ENCODE peak calls at places on chromosome 17, in ten cellular contexts. One of them, this sample, is unnamed.

GRCh38 chr17:49513616-49514373 is 18.7 kb downstream of the NGFR start:
- DNase-seq in natural killer cell: no peak
- DNase-seq in mesothelial cell of epicardium: no peak
- DNase-seq in endothelial cell: no peak
- DNase-seq in psoas muscle: no peak
- DNase-seq in fibroblast of the aortic adventitia: no peak
- DNase-seq in upper lobe of left lung: peak
- DNase-seq in right lobe of liver: peak
- DNase-seq in GM20000: no peak
- DNase-seq in neural progenitor cell: no peak
- DNase-seq in this sample: peak

GRCh38 chr17:41653421-41654133 is 29.2 kb upstream of the KRT17 start:
- DNase-seq in GM20000: no peak
- DNase-seq in neural progenitor cell: no peak
- DNase-seq in mesothelial cell of epicardium: no peak
- DNase-seq in upper lobe of left lung: no peak
- DNase-seq in fibroblast of the aortic adventitia: no peak
- DNase-seq in right lobe of liver: no peak
- DNase-seq in psoas muscle: peak
- DNase-seq in natural killer cell: no peak
- DNase-seq in endothelial cell: no peak
- DNase-seq in this sample: no peak

GRCh38 chr17:145671-146541 is 8.5 kb downstream of the SCGB1C2 start:
- DNase-seq in fibroblast of the aortic adventitia: no peak
- DNase-seq in mesothelial cell of epicardium: no peak
- DNase-seq in GM20000: no peak
- DNase-seq in right lobe of liver: peak
- DNase-seq in natural killer cell: peak
- DNase-seq in upper lobe of left lung: no peak
- DNase-seq in neural progenitor cell: no peak
- DNase-seq in endothelial cell: peak
- DNase-seq in psoas muscle: peak
- DNase-seq in this sample: no peak

GRCh38 chr17:46943511-46944393 is 20.8 kb downstream of the GOSR2 start:
- DNase-seq in upper lobe of left lung: peak
- DNase-seq in endothelial cell: no peak
- DNase-seq in natural killer cell: no peak
- DNase-seq in psoas muscle: no peak
- DNase-seq in mesothelial cell of epicardium: no peak
- DNase-seq in GM20000: no peak
- DNase-seq in right lobe of liver: no peak
- DNase-seq in neural progenitor cell: peak
- DNase-seq in fibroblast of the aortic adventitia: peak
- DNase-seq in this sample: no peak

GRCh38 chr17:5580367-5580766 is 3.9 kb downstream of the NLRP1 start:
- DNase-seq in psoas muscle: no peak
- DNase-seq in right lobe of liver: no peak
- DNase-seq in endothelial cell: no peak
- DNase-seq in mesothelial cell of epicardium: no peak
- DNase-seq in upper lobe of left lung: no peak
- DNase-seq in fibroblast of the aortic adventitia: peak
- DNase-seq in GM20000: no peak
- DNase-seq in neural progenitor cell: no peak
- DNase-seq in natural killer cell: no peak
- DNase-seq in this sample: no peak

GRCh38 chr17:80942360-80943345 is 49.0 kb upstream of the CHMP6 start:
- DNase-seq in GM20000: no peak
- DNase-seq in upper lobe of left lung: peak
- DNase-seq in psoas muscle: peak
- DNase-seq in right lobe of liver: peak
- DNase-seq in mesothelial cell of epicardium: no peak
- DNase-seq in natural killer cell: no peak
- DNase-seq in endothelial cell: no peak
- DNase-seq in fibroblast of the aortic adventitia: peak
- DNase-seq in neural progenitor cell: no peak
- DNase-seq in this sample: peak

GRCh38 chr17:81814748-81815645 is 11.0 kb downstream of the GCGR start:
- DNase-seq in right lobe of liver: peak
- DNase-seq in fibroblast of the aortic adventitia: no peak
- DNase-seq in mesothelial cell of epicardium: peak
- DNase-seq in neural progenitor cell: no peak
- DNase-seq in endothelial cell: no peak
- DNase-seq in natural killer cell: no peak
- DNase-seq in upper lobe of left lung: peak
- DNase-seq in psoas muscle: no peak
- DNase-seq in GM20000: no peak
- DNase-seq in this sample: no peak

GRCh38 chr17:50117202-50118040 is 12.5 kb downstream of the SAMD14 start:
- DNase-seq in upper lobe of left lung: peak
- DNase-seq in right lobe of liver: peak
- DNase-seq in psoas muscle: peak
- DNase-seq in endothelial cell: peak
- DNase-seq in GM20000: peak
- DNase-seq in neural progenitor cell: peak
- DNase-seq in fibroblast of the aortic adventitia: peak
- DNase-seq in natural killer cell: peak
- DNase-seq in mesothelial cell of epicardium: peak
- DNase-seq in this sample: no peak

GRCh38 chr17:35973333-35974260 is 7.7 kb downstream of the CCL16 start:
- DNase-seq in fibroblast of the aortic adventitia: peak
- DNase-seq in upper lobe of left lung: no peak
- DNase-seq in psoas muscle: no peak
- DNase-seq in endothelial cell: no peak
- DNase-seq in mesothelial cell of epicardium: no peak
- DNase-seq in natural killer cell: no peak
- DNase-seq in neural progenitor cell: no peak
- DNase-seq in GM20000: no peak
- DNase-seq in right lobe of liver: peak
- DNase-seq in this sample: no peak

DNA sequence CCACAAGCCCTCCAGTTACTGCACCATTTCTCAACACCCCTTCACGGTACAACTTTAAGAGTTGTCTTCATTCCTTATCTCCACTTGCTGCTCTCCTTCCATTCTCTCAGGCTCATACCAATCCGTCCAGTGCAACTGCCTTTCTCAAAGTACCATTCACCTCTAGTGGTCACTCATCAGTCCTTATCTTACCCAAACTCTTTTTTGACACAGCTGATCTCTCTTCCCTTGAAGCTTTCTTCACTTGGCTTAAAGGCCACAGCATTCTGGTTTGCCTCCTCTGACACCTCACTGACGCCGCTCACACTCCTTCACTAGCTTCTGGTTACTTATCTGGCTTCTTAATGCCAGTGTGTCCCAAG is 24.9 kb downstream of the UBE2G1 start:
- DNase-seq in mesothelial cell of epicardium: no peak
- DNase-seq in right lobe of liver: no peak
- DNase-seq in psoas muscle: no peak
- DNase-seq in GM20000: no peak
- DNase-seq in neural progenitor cell: no peak
- DNase-seq in fibroblast of the aortic adventitia: no peak
- DNase-seq in natural killer cell: no peak
- DNase-seq in endothelial cell: no peak
- DNase-seq in upper lobe of left lung: no peak
- DNase-seq in this sample: no peak
- TF ChIP-seq CTCF in mesothelial cell of epicardium: no peak
- TF ChIP-seq CTCF in right lobe of liver: no peak
- TF ChIP-seq CTCF in psoas muscle: no peak
- TF ChIP-seq CTCF in GM20000: no peak
- TF ChIP-seq CTCF in neural progenitor cell: no peak
- TF ChIP-seq CTCF in fibroblast of the aortic adventitia: no peak
- TF ChIP-seq CTCF in natural killer cell: no peak
- TF ChIP-seq CTCF in endothelial cell: no peak
- TF ChIP-seq CTCF in upper lobe of left lung: no peak
- TF ChIP-seq CTCF in this sample: no peak

GRCh38 chr17:77618173-77618572 is 340.3 kb upstream of the TNRC6C start:
- DNase-seq in natural killer cell: no peak
- DNase-seq in psoas muscle: no peak
- DNase-seq in neural progenitor cell: no peak
- DNase-seq in endothelial cell: no peak
- DNase-seq in upper lobe of left lung: no peak
- DNase-seq in right lobe of liver: peak
- DNase-seq in mesothelial cell of epicardium: no peak
- DNase-seq in GM20000: no peak
- DNase-seq in fibroblast of the aortic adventitia: no peak
- DNase-seq in this sample: peak
- TF ChIP-seq CTCF in natural killer cell: no peak
- TF ChIP-seq CTCF in psoas muscle: no peak
- TF ChIP-seq CTCF in neural progenitor cell: no peak
- TF ChIP-seq CTCF in endothelial cell: no peak
- TF ChIP-seq CTCF in upper lobe of left lung: no peak
- TF ChIP-seq CTCF in right lobe of liver: no peak
- TF ChIP-seq CTCF in mesothelial cell of epicardium: no peak
- TF ChIP-seq CTCF in GM20000: no peak
- TF ChIP-seq CTCF in fibroblast of the aortic adventitia: no peak
- TF ChIP-seq CTCF in this sample: no peak

DNA sequence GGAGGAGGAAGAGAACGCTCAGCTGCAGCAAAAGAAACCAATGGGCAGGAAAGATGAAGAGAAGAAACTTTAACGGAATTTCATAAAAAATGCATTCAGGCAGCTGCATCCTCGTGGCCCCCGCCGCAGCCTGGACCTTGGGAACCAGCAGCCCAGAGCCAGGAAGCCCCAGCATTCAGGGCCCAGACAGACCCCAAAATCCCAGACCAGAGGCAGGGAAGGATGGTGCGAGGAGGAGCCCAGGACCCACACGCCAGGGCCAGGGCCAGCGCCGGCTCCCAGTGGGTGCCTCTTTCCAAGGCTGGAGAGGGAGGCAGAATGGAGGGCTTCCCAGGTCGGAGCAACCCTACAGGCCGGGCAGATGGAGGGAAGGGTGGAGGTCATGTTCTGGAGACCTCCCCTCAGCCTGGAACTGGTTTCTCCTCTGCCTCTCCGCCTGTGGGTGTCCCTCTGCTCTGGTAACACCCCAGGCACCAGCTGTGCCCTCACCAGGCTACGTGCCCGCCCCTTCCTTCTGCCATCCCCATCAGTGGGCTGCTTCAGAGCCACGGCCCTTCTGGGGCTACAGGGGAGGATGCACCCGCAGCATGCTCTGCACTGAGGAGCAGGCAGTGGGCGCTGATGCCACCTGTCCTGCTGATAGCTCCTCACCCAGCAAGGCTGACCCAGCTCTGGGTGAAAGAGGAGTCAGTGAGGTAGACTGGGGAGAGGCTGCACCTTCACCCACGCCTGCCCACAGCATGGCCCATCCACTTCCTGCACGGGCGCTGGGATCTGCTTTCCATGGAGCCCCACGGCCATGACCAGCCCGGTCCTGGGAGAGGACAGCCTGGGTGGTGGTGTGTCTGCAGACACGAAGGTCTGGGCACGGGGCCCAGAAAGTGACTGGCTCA is 1.2 kb upstream of the MIF4GD start:
- DNase-seq in GM20000: no peak
- DNase-seq in endothelial cell: no peak
- DNase-seq in natural killer cell: no peak
- DNase-seq in mesothelial cell of epicardium: no peak
- DNase-seq in neural progenitor cell: no peak
- DNase-seq in upper lobe of left lung: peak
- DNase-seq in fibroblast of the aortic adventitia: no peak
- DNase-seq in right lobe of liver: no peak
- DNase-seq in psoas muscle: peak
- DNase-seq in this sample: no peak
- TF ChIP-seq CTCF in GM20000: no peak
- TF ChIP-seq CTCF in endothelial cell: no peak
- TF ChIP-seq CTCF in natural killer cell: no peak
- TF ChIP-seq CTCF in mesothelial cell of epicardium: no peak
- TF ChIP-seq CTCF in neural progenitor cell: no peak
- TF ChIP-seq CTCF in upper lobe of left lung: no peak
- TF ChIP-seq CTCF in fibroblast of the aortic adventitia: no peak
- TF ChIP-seq CTCF in right lobe of liver: no peak
- TF ChIP-seq CTCF in psoas muscle: no peak
- TF ChIP-seq CTCF in this sample: no peak

GRCh38 chr17:15947331-15947730 is 2.4 kb downstream of the ADORA2B start:
- DNase-seq in right lobe of liver: no peak
- DNase-seq in endothelial cell: no peak
- DNase-seq in fibroblast of the aortic adventitia: peak
- DNase-seq in psoas muscle: no peak
- DNase-seq in neural progenitor cell: no peak
- DNase-seq in mesothelial cell of epicardium: no peak
- DNase-seq in GM20000: no peak
- DNase-seq in natural killer cell: no peak
- DNase-seq in upper lobe of left lung: peak
- DNase-seq in this sample: no peak

GRCh38 chr17:15943971-15944719 is 785 bp upstream of the ADORA2B start:
- DNase-seq in natural killer cell: no peak
- DNase-seq in GM20000: no peak
- DNase-seq in neural progenitor cell: no peak
- DNase-seq in endothelial cell: no peak
- DNase-seq in mesothelial cell of epicardium: no peak
- DNase-seq in upper lobe of left lung: no peak
- DNase-seq in right lobe of liver: no peak
- DNase-seq in fibroblast of the aortic adventitia: no peak
- DNase-seq in psoas muscle: no peak
- DNase-seq in this sample: no peak

GRCh38 chr17:15946611-15947120 is 1.7 kb downstream of the ADORA2B start:
- DNase-seq in neural progenitor cell: no peak
- DNase-seq in mesothelial cell of epicardium: no peak
- DNase-seq in right lobe of liver: no peak
- DNase-seq in natural killer cell: no peak
- DNase-seq in upper lobe of left lung: peak
- DNase-seq in GM20000: no peak
- DNase-seq in fibroblast of the aortic adventitia: peak
- DNase-seq in psoas muscle: no peak
- DNase-seq in endothelial cell: no peak
- DNase-seq in this sample: no peak

GRCh38 chr17:15945493-15946209 is 721 bp downstream of the ADORA2B start:
- DNase-seq in neural progenitor cell: peak
- DNase-seq in endothelial cell: peak
- DNase-seq in upper lobe of left lung: peak
- DNase-seq in fibroblast of the aortic adventitia: peak
- DNase-seq in GM20000: peak
- DNase-seq in mesothelial cell of epicardium: no peak
- DNase-seq in natural killer cell: no peak
- DNase-seq in psoas muscle: no peak
- DNase-seq in right lobe of liver: no peak
- DNase-seq in this sample: no peak

DNA sequence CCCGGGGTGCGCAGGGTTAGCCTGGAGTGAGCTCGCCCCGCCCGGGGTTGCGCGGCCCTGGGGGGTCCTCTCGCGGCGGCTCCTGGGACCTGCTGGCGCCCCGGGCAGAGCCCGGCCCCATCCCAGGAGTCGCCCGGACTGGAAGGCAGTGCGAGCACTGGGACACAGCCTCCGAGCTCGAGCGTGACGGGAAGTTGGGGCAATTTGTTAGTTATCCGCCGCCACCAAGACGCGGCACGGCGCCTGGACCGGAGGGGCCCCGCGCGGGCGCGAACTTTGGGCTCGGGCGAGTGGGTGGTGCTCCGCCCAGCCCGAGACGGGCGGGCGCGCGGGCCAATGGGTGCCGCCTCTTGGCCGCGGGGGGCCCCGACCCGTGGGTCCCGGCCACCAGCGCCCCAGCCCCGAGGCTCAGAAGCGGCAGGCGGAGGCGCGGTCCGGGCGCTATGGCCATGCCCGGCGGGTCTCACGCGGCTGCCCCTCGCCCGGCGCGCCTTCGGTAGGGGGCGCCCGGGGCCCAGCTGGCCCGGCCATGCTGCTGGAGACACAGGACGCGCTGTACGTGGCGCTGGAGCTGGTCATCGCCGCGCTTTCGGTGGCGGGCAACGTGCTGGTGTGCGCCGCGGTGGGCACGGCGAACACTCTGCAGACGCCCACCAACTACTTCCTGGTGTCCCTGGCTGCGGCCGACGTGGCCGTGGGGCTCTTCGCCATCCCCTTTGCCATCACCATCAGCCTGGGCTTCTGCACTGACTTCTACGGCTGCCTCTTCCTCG is at the start of gene ADORA2B:
- DNase-seq in right lobe of liver: peak
- DNase-seq in psoas muscle: peak
- DNase-seq in GM20000: peak
- DNase-seq in mesothelial cell of epicardium: peak
- DNase-seq in neural progenitor cell: peak
- DNase-seq in endothelial cell: peak
- DNase-seq in natural killer cell: peak
- DNase-seq in fibroblast of the aortic adventitia: peak
- DNase-seq in upper lobe of left lung: peak
- DNase-seq in this sample: peak
- TF ChIP-seq CTCF in right lobe of liver: peak
- TF ChIP-seq CTCF in psoas muscle: peak
- TF ChIP-seq CTCF in GM20000: peak
- TF ChIP-seq CTCF in mesothelial cell of epicardium: peak
- TF ChIP-seq CTCF in neural progenitor cell: peak
- TF ChIP-seq CTCF in endothelial cell: peak
- TF ChIP-seq CTCF in natural killer cell: peak
- TF ChIP-seq CTCF in fibroblast of the aortic adventitia: peak
- TF ChIP-seq CTCF in upper lobe of left lung: peak
- TF ChIP-seq CTCF in this sample: peak

This sample was measured in tibial artery.